ENCODE peak calls at places on chromosomes 12 and 14, in nine cellular contexts. R is mucosa of descending colon; N is NAMALWA; Y is NCI-H1694 treated with DMSO at 0.1 percent for 48 hours; G is trophoblast cell; E is GM20000; C is ELR; O is progenitor cell of endocrine pancreas; P is stimulated activated CD4-positive, alpha-beta T cell treated with anti-CD3 and anti-CD28 coated beads, Interleukin-1b, Interleukin-23, amount 100 ng/mL, for 1 hour. T is an unnamed sample.

GRCh38 chr14:102949062-102949800 is 26.8 kb downstream of the AMN start:
- DNase-seq in R (peak), N (peak), Y (no peak), G (peak), E (peak), C (peak), O (no peak), P (no peak), T (no peak)

GRCh38 chr12:1047898-1048660 is 57.1 kb downstream of the ERC1 start:
- DNase-seq in R (no peak), N (no peak), Y (peak), G (no peak), E (no peak), C (no peak), O (no peak), P (no peak), T (no peak)

GRCh38 chr14:99769799-99770198 is 23.4 kb upstream of the EML1 start:
- DNase-seq in R (no peak), N (no peak), Y (no peak), G (no peak), E (no peak), C (no peak), O (no peak), P (no peak), T (no peak)

GRCh38 chr12:8996682-8997405 is 7.5 kb downstream of the KLRG1 start:
- DNase-seq in R (no peak), N (no peak), Y (no peak), G (peak), E (peak), C (peak), O (no peak), P (no peak), T (no peak)

GRCh38 chr12:16421806-16422205 is 74.4 kb downstream of the MGST1 start:
- DNase-seq in R (no peak), N (no peak), Y (no peak), G (peak), E (no peak), C (no peak), O (no peak), P (no peak), T (no peak)

GRCh38 chr12:9114946-9115345 is 773 bp downstream of the A2M start:
- DNase-seq in R (no peak), N (no peak), Y (no peak), G (no peak), E (no peak), C (no peak), O (no peak), P (no peak), T (no peak)

GRCh38 chr12:34403706-34404376 is 381.5 kb downstream of the ALG10 start:
- DNase-seq in R (peak), N (no peak), Y (no peak), G (no peak), E (peak), C (no peak), O (peak), P (no peak), T (no peak)

GRCh38 chr12:47636908-47637780 is 68.7 kb downstream of the RPAP3 start:
- DNase-seq in R (peak), N (peak), Y (no peak), G (peak), E (no peak), C (peak), O (no peak), P (no peak), T (no peak)

GRCh38 chr12:2607881-2608607 is 186.7 kb upstream of the FKBP4 start:
- DNase-seq in R (no peak), N (no peak), Y (no peak), G (no peak), E (no peak), C (no peak), O (no peak), P (no peak), T (no peak)

GRCh38 chr12:18101043-18101442 is 11.1 kb upstream of the RERGL start:
- DNase-seq in R (no peak), N (peak), Y (no peak), G (no peak), E (no peak), C (no peak), O (no peak), P (no peak), T (no peak)

GRCh38 chr12:54486173-54486867 is 11.2 kb upstream of the NCKAP1L start:
- DNase-seq in R (no peak), N (no peak), Y (no peak), G (no peak), E (peak), C (no peak), O (no peak), P (no peak), T (no peak)

GRCh38 chr12:84585996-84586395 is 326.6 kb downstream of the SLC6A15 start:
- DNase-seq in R (no peak), N (no peak), Y (no peak), G (no peak), E (no peak), C (no peak), O (no peak), P (no peak), T (no peak)

GRCh38 chr12:55974308-55974724 is 438 bp downstream of the RAB5B start:
- DNase-seq in R (no peak), N (peak), Y (no peak), G (no peak), E (peak), C (peak), O (peak), P (no peak), T (no peak)

GRCh38 chr14:102280376-102280962 is 24.5 kb downstream of the MOK start:
- DNase-seq in R (no peak), N (no peak), Y (no peak), G (peak), E (no peak), C (peak), O (no peak), P (no peak), T (no peak)

T was measured in NCI-H1092.